ENCODE peak calls at places on chromosomes 16 and 17, in ten cellular contexts. J, U, P, L, K, W, H, Z, D and E are unnamed samples.
A peak's percentile ranks its signal among the peaks of the same experiment; 100 is the strongest.

GRCh38 chr17:38415250-38416194 is 12.7 kb upstream of the ARHGAP23 start:
- DNase-seq in P (peak; percentile 61), K (no peak), D (no peak), U (no peak), Z (no peak), H (peak; percentile 64), J (no peak), W (no peak), L (peak; percentile 95), E (no peak)

GRCh38 chr16:29745853-29746345 is at the start of gene C16orf54:
- DNase-seq in K (no peak), Z (no peak), H (no peak), J (peak; percentile 34), L (no peak), U (peak; percentile 69), D (peak; percentile 72), P (no peak), W (peak; percentile 22), E (peak; percentile 97)

GRCh38 chr17:19876524-19877161 is 8.9 kb upstream of the ULK2 start:
- DNase-seq in W (peak; percentile 48), L (no peak), U (no peak), Z (no peak), K (no peak), D (peak; percentile 68), P (no peak), H (no peak), J (no peak), E (peak; percentile 3)

GRCh38 chr16:26649646-26650045 is 417.1 kb upstream of the C16orf82 start:
- DNase-seq in W (no peak), P (no peak), J (no peak), Z (no peak), D (no peak), K (no peak), U (no peak), L (peak; percentile 73), H (no peak), E (no peak)

GRCh38 chr16:8568231-8568617 is 22.1 kb downstream of the TMEM114 start:
- DNase-seq in U (no peak), H (no peak), D (no peak), P (no peak), K (no peak), J (no peak), L (peak; percentile 16), W (no peak), Z (no peak), E (no peak)

GRCh38 chr17:42067371-42068180 is 17.2 kb upstream of the C17orf113 start:
- DNase-seq in J (peak; percentile 62), W (peak; percentile 60), P (peak; percentile 77), K (peak; percentile 42), H (peak; percentile 64), U (peak; percentile 76), Z (no peak), D (peak; percentile 51), L (peak; percentile 72), E (peak; percentile 43)

GRCh38 chr16:80158766-80159165 is 382.0 kb upstream of the DYNLRB2 start:
- DNase-seq in K (no peak), J (no peak), L (no peak), Z (no peak), P (no peak), U (no peak), D (no peak), H (no peak), W (no peak), E (no peak)

GRCh38 chr17:50211249-50212120 is 10.1 kb upstream of the COL1A1 start:
- DNase-seq in K (no peak), H (no peak), P (no peak), W (no peak), L (no peak), J (peak; percentile 42), Z (no peak), D (no peak), U (no peak), E (no peak)

GRCh38 chr17:859461-860195 is 77.5 kb downstream of the MRM3 start:
- DNase-seq in P (peak; percentile 87), D (no peak), W (no peak), H (no peak), K (no peak), U (no peak), Z (no peak), J (peak; percentile 54), L (no peak), E (no peak)

GRCh38 chr16:71629617-71630016 is 3.6 kb downstream of the MARVELD3 start:
- DNase-seq in K (no peak), W (no peak), D (peak; percentile 84), J (no peak), U (no peak), P (no peak), L (no peak), Z (no peak), H (no peak), E (no peak)

GRCh38 chr17:66464921-66465320 is 162.5 kb downstream of the PRKCA start:
- DNase-seq in J (no peak), H (no peak), W (no peak), P (no peak), D (no peak), L (no peak), U (no peak), Z (no peak), K (no peak), E (no peak)

GRCh38 chr17:61307905-61308886 is 91.4 kb upstream of the TBX2 start:
- DNase-seq in D (peak; percentile 49), L (no peak), J (peak; percentile 81), P (no peak), K (no peak), U (no peak), H (peak; percentile 75), W (peak; percentile 54), Z (no peak), E (no peak)

GRCh38 chr17:1304962-1305361 is 25.5 kb downstream of the TRARG1 start:
- DNase-seq in K (no peak), H (no peak), Z (no peak), J (no peak), L (no peak), P (no peak), D (no peak), U (no peak), W (no peak), E (no peak)

GRCh38 chr16:85213926-85214294 is 101.6 kb upstream of the CIBAR2 start:
- DNase-seq in U (no peak), P (no peak), Z (no peak), J (no peak), D (no peak), H (no peak), L (no peak), K (no peak), W (no peak), E (no peak)
- H3K4me3 ChIP-seq in U (no peak overlapping the region), P (no peak overlapping the region), Z (no peak overlapping the region), J (no peak overlapping the region), D (no peak overlapping the region), H (no peak overlapping the region), L (no peak overlapping the region), K (no peak overlapping the region), W (no peak overlapping the region), E (no peak overlapping the region)

GRCh38 chr16:46658925-46659324 is 30.1 kb downstream of the VPS35 start:
- DNase-seq in Z (no peak), H (no peak), W (peak; percentile 23), P (no peak), D (peak; percentile 56), J (no peak), U (no peak), K (no peak), L (peak; percentile 56), E (no peak)

GRCh38 chr16:46662123-46662522 is 26.9 kb downstream of the VPS35 start:
- DNase-seq in Z (no peak), D (no peak), J (no peak), H (no peak), L (no peak), K (no peak), U (no peak), P (no peak), W (no peak), E (no peak)
- H3K4me1 ChIP-seq in Z (no peaks in the 10 kb centered on the region), D (no peaks in the 10 kb centered on the region), J (no peaks in the 10 kb centered on the region), H (no peaks in the 10 kb centered on the region), L (peaks cover 13% of the 10 kb centered on the region), K (no peaks in the 10 kb centered on the region), U (no peaks in the 10 kb centered on the region), P (no peaks in the 10 kb centered on the region), W (no peaks in the 10 kb centered on the region), E (no peaks in the 10 kb centered on the region)

GRCh38 chr16:15636392-15636873 is 6.5 kb downstream of the MARF1 start:
- DNase-seq in Z (no peak), P (no peak), H (no peak), L (peak; percentile 57), U (no peak), K (no peak), J (no peak), W (no peak), D (no peak), E (no peak)
- H3K36me3 ChIP-seq in Z (peaks cover 14% of the 10 kb centered on the region), P (peaks cover 16% of the 10 kb centered on the region), H (no peaks in the 10 kb centered on the region), L (peaks cover 75% of the 10 kb centered on the region), U (no peaks in the 10 kb centered on the region), K (peaks cover 72% of the 10 kb centered on the region), J (no peaks in the 10 kb centered on the region), W (no peaks in the 10 kb centered on the region), D (no peaks in the 10 kb centered on the region), E (peaks cover 54% of the 10 kb centered on the region)

GRCh38 chr17:78748048-78748729 is 33.9 kb downstream of the CYTH1 start:
- DNase-seq in K (no peak), J (no peak), W (no peak), U (no peak), D (peak; percentile 68), P (no peak), Z (no peak), H (no peak), L (no peak), E (peak; percentile 16)
- H3K4me3 ChIP-seq in K (no peak overlapping the region), J (no peak overlapping the region), W (no peak overlapping the region), U (no peak overlapping the region), D (no peak overlapping the region), P (no peak overlapping the region), Z (no peak overlapping the region), H (no peak overlapping the region), L (peak overlapping the region; percentile 55), E (peak overlapping the region; percentile 31)

GRCh38 chr16:2518823-2519710 is 1.1 kb upstream of the AMDHD2 start:
- DNase-seq in H (no peak), W (no peak), Z (no peak), L (no peak), J (peak; percentile 57), K (no peak), U (no peak), P (no peak), D (no peak), E (no peak)

GRCh38 chr16:2520784-2521577 is 810 bp downstream of the AMDHD2 start:
- DNase-seq in J (no peak), H (peak; percentile 69), Z (no peak), L (peak; percentile 57), U (no peak), K (no peak), W (peak; percentile 50), D (no peak), P (peak; percentile 53), E (peak; percentile 75)

GRCh38 chr16:2519711-2520080 is 475 bp upstream of the AMDHD2 start:
- DNase-seq in K (no peak), P (no peak), L (no peak), J (no peak), D (no peak), Z (no peak), U (no peak), W (peak; percentile 46), H (no peak), E (no peak)

GRCh38 chr16:2517954-2518605 is 2.1 kb upstream of the AMDHD2 start:
- DNase-seq in Z (no peak), W (no peak), K (no peak), L (no peak), D (no peak), H (no peak), J (no peak), U (no peak), P (no peak), E (no peak)

GRCh38 chr16:2520097-2520783 is at the start of gene AMDHD2:
- DNase-seq in L (peak; percentile 92), U (peak; percentile 94), W (peak; percentile 94), P (peak; percentile 97), K (peak; percentile 76), H (peak; percentile 98), D (peak; percentile 93), Z (no peak), J (peak; percentile 88), E (peak; percentile 88)
- H3K4me1 ChIP-seq in L (peaks cover 31% of the 10 kb centered on the region), U (peaks cover 6% of the 10 kb centered on the region), W (peaks cover 45% of the 10 kb centered on the region), P (peaks cover 8% of the 10 kb centered on the region), K (peaks cover 9% of the 10 kb centered on the region), H (peaks cover 51% of the 10 kb centered on the region), D (peaks cover 58% of the 10 kb centered on the region), Z (peaks cover 2% of the 10 kb centered on the region), J (peaks cover 47% of the 10 kb centered on the region), E (peaks cover 50% of the 10 kb centered on the region)